ENCODE peak calls at places on chromosomes 4 and X, in ten cellular contexts. X, J, D, S, L, O, H, R, V and Z are unnamed samples.

GRCh38 chr4:26509681-26510333 is 19.5 kb upstream of the CCKAR start:
- DNase-seq in R (peak), S (no peak), H (no peak), J (no peak), V (peak), X (no peak), O (no peak), L (peak), D (no peak), Z (no peak)

GRCh38 chr4:76251448-76252270 is at the start of gene FAM47E:
- DNase-seq in J (no peak), V (peak), L (peak), H (peak), X (peak), D (peak), S (peak), O (peak), R (peak), Z (peak)

GRCh38 chr4:148044889-148045352 is 313.0 kb downstream of the ARHGAP10 start:
- DNase-seq in D (no peak), V (no peak), O (no peak), R (no peak), J (no peak), L (no peak), H (no peak), S (no peak), X (no peak), Z (no peak)

GRCh38 chr4:101919373-101919977 is 128.9 kb downstream of the BANK1 start:
- DNase-seq in J (no peak), X (no peak), D (no peak), H (no peak), L (no peak), V (no peak), S (no peak), O (no peak), R (no peak), Z (no peak)

GRCh38 chr4:106062452-106062875 is 167.2 kb downstream of the NPNT start:
- DNase-seq in X (no peak), J (no peak), D (peak), O (no peak), S (peak), V (no peak), L (no peak), R (peak), H (peak), Z (no peak)

GRCh38 chr4:2350982-2351381 is 67.5 kb downstream of the ZFYVE28 start:
- DNase-seq in X (peak), L (no peak), J (no peak), O (no peak), D (no peak), S (no peak), H (no peak), V (peak), R (no peak), Z (no peak)

GRCh38 chr4:34422472-34422871 is 1821.8 kb downstream of the ARAP2 start:
- DNase-seq in X (no peak), R (peak), L (peak), S (peak), H (no peak), D (peak), J (no peak), O (no peak), V (no peak), Z (no peak)

GRCh38 chrX:47644557-47645091 is 5.7 kb downstream of the ELK1 start:
- DNase-seq in J (no peak), V (no peak), D (peak), O (no peak), L (peak), X (no peak), S (peak), H (no peak), R (peak), Z (no peak)

GRCh38 chr4:1043658-1044468 is 32.4 kb downstream of the FGFRL1 start:
- DNase-seq in D (peak), O (peak), L (peak), R (peak), H (peak), V (peak), X (peak), J (peak), S (peak), Z (no peak)

GRCh38 chr4:51884055-51884454 is 41.1 kb downstream of the DCUN1D4 start:
- DNase-seq in D (no peak), O (no peak), R (no peak), S (no peak), L (peak), H (no peak), V (no peak), X (no peak), J (no peak), Z (no peak)

GRCh38 chr4:6633091-6633906 is 7.2 kb upstream of the MRFAP1 start:
- DNase-seq in R (peak), L (peak), D (peak), O (no peak), X (peak), J (no peak), S (peak), H (peak), V (no peak), Z (peak)

GRCh38 chrX:13697440-13697839 is 8.5 kb downstream of the RAB9A start:
- DNase-seq in O (no peak), X (no peak), V (no peak), J (no peak), S (peak), D (no peak), L (no peak), R (no peak), H (no peak), Z (no peak)

GRCh38 chr4:110487873-110488272 is 11.9 kb downstream of the ENPEP start:
- DNase-seq in J (no peak), H (no peak), L (no peak), V (no peak), D (peak), O (no peak), R (peak), X (no peak), S (peak), Z (no peak)

GRCh38 chrX:41350150-41350975 is 16.4 kb downstream of the DDX3X start:
- DNase-seq in L (no peak), O (no peak), D (peak), V (no peak), H (no peak), J (no peak), X (no peak), S (no peak), R (peak), Z (no peak)

GRCh38 chr4:153785830-153786721 is 2.8 kb downstream of the SFRP2 start:
- DNase-seq in J (peak), X (no peak), R (peak), L (peak), V (no peak), D (peak), O (no peak), H (no peak), S (peak), Z (peak)

GRCh38 chrX:136810493-136810892 is 29.8 kb upstream of the ARHGEF6 start:
- DNase-seq in J (no peak), R (no peak), H (no peak), S (no peak), D (no peak), L (no peak), O (no peak), X (no peak), V (no peak), Z (no peak)

GRCh38 chr4:31613946-31614623 is 893.9 kb downstream of the PCDH7 start:
- DNase-seq in S (no peak), H (peak), R (no peak), V (no peak), L (peak), X (no peak), J (no peak), O (no peak), D (peak), Z (no peak)

GRCh38 chrX:2351321-2351720 is 149.5 kb downstream of the DHRSX start:
- DNase-seq in S (peak), V (no peak), X (no peak), J (no peak), L (no peak), H (no peak), O (no peak), R (peak), D (peak), Z (no peak)

GRCh38 chr4:168164915-168165548 is 72.7 kb downstream of the ANXA10 start:
- DNase-seq in L (no peak), V (no peak), R (no peak), D (no peak), J (no peak), X (no peak), S (no peak), O (no peak), H (no peak), Z (peak)

GRCh38 chr4:105060628-105061027 is 86.0 kb upstream of the TET2 start:
- DNase-seq in O (no peak), D (no peak), R (no peak), X (no peak), H (no peak), J (no peak), L (no peak), V (no peak), S (peak), Z (no peak)

GRCh38 chrX:119775517-119776238 is 15.8 kb downstream of the RPL39 start:
- DNase-seq in L (no peak), R (no peak), S (no peak), J (no peak), O (no peak), V (no peak), H (no peak), X (peak), D (no peak), Z (no peak)

GRCh38 chr4:74537459-74537858 is 92.5 kb downstream of the AREG start:
- DNase-seq in V (no peak), S (peak), D (no peak), O (no peak), X (no peak), H (no peak), L (no peak), J (no peak), R (no peak), Z (no peak)

GRCh38 chr4:15262396-15262795 is 165.4 kb upstream of the C1QTNF7 start:
- DNase-seq in D (no peak), X (no peak), V (no peak), O (no peak), R (no peak), H (no peak), J (no peak), L (no peak), S (peak), Z (no peak)

GRCh38 chrX:71103110-71103983 is 3.2 kb downstream of the CXorf65 start:
- DNase-seq in D (no peak), L (peak), O (no peak), R (no peak), V (peak), H (no peak), S (no peak), X (peak), J (no peak), Z (no peak)

GRCh38 chr4:183426507-183426906 is 17.9 kb upstream of the CDKN2AIP start:
- DNase-seq in O (no peak), R (no peak), H (no peak), X (no peak), D (no peak), V (no peak), L (no peak), S (no peak), J (no peak), Z (no peak)

GRCh38 chrX:130625381-130625780 is 223.6 kb downstream of the RBMX2 start:
- DNase-seq in X (no peak), J (no peak), H (no peak), R (no peak), V (no peak), D (no peak), O (no peak), S (no peak), L (peak), Z (no peak)

GRCh38 chr4:153523171-153523757 is 57.1 kb downstream of the TMEM131L start:
- DNase-seq in R (no peak), J (no peak), D (no peak), L (peak), S (no peak), X (no peak), O (no peak), V (no peak), H (no peak), Z (no peak)

GRCh38 chr4:82415922-82416365 is 14.3 kb downstream of the HNRNPDL start:
- DNase-seq in V (no peak), R (no peak), D (no peak), J (no peak), L (peak), S (no peak), X (no peak), O (no peak), H (no peak), Z (no peak)

GRCh38 chr4:966266-967112 is 6.9 kb downstream of the DGKQ start:
- DNase-seq in L (no peak), H (no peak), V (no peak), J (no peak), R (no peak), O (no peak), X (no peak), D (no peak), S (no peak), Z (no peak)

GRCh38 chr4:8592366-8593267 is at the start of gene CPZ:
- DNase-seq in J (no peak), L (peak), R (peak), O (no peak), H (no peak), S (peak), V (peak), X (no peak), D (peak), Z (no peak)

GRCh38 chrX:101550362-101550761 is at the start of gene ARMCX1:
- DNase-seq in J (no peak), S (peak), D (peak), R (peak), L (peak), O (peak), V (peak), X (peak), H (no peak), Z (no peak)

GRCh38 chrX:40092808-40093435 is 4.8 kb downstream of the BCOR start:
- DNase-seq in O (no peak), J (no peak), X (no peak), L (no peak), S (no peak), H (no peak), R (no peak), V (no peak), D (no peak), Z (no peak)

GRCh38 chrX:71144651-71145050 is at the start of gene NLGN3:
- DNase-seq in O (no peak), L (peak), S (no peak), V (peak), R (no peak), J (no peak), X (no peak), D (peak), H (no peak), Z (no peak)

GRCh38 chr4:1008840-1009646 is 2.4 kb upstream of the FGFRL1 start:
- DNase-seq in H (peak), J (no peak), V (no peak), X (peak), R (no peak), D (no peak), O (peak), S (no peak), L (no peak), Z (no peak)

GRCh38 chr4:106312997-106313522 is 2.9 kb downstream of the TBCK start:
- DNase-seq in D (no peak), O (no peak), H (no peak), S (peak), X (no peak), V (no peak), J (no peak), L (no peak), R (no peak), Z (no peak)

GRCh38 chr4:47705326-47705981 is 132.4 kb downstream of the CORIN start:
- DNase-seq in H (no peak), X (no peak), S (peak), V (no peak), R (peak), O (no peak), J (no peak), D (peak), L (peak), Z (no peak)

GRCh38 chr4:107318078-107318477 is 282.0 kb upstream of the DKK2 start:
- DNase-seq in L (no peak), H (no peak), O (no peak), V (no peak), S (peak), R (peak), J (no peak), D (no peak), X (no peak), Z (no peak)

DNA sequence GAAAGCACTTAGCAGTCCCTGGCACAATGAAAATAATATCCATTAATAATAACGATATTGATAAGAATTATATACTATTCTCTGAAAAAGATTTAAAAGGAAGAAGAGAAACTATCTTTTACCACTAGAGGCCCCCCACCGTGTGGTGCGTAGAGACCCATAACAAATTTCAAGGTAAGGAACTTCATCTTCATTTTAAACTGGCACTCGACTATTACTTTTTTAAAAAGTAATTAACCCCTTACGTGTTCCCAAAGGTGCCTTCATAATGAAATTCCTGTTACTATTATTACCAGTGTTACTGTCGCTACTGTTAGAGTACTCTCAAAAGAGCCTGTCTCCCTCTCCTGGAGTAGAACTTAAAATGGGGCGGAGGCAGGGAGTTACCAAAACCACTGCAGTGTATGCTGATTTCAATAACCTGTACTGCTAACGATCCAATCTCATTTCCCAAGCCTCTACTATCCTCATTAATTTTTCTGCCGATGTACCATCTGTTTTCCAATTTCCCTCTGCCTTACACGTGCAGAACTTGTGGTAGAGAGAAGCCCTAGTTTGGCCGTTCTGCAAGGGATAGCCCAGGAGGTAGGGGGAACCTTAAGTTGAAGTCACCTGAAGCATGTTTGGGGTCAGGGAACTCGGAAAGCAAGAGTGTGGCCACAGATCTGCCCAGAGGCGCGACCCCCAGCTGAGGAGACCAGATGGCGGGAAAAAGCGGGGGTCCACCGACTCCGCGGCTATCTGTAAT is 813 bp upstream of the STK26 start:
- DNase-seq in O (no peak), J (no peak), X (no peak), V (peak), D (peak), R (no peak), H (no peak), S (no peak), L (no peak), Z (no peak)
- H3K4me3 ChIP-seq in O (peak), J (peak), X (peak), V (peak), D (peak), R (peak), H (peak), S (peak), L (peak), Z (peak)

DNA sequence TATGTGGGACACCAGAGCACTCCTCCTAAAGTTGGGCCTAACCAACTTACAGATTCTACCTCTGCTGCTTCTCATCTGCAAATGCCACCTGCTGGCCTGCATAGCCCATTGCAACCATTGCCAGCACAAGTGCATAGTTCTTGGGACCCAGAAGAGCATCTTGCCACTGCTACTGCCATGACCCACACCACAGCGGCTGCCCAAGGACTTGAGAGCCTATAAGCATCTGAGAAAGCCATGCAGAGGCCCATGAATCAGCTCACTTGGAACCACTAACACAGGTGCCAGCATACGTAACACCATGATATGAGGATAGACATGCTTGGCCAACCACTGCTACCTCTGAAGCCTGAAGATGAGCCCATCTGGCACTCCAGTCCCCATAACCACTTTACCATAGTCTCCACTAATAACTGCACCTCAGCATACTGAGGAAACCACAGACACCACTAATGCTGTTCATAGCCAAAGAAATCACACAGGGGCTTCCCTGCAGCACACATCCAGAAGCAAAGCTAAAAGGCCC is 258.1 kb upstream of the AGTR2 start:
- DNase-seq in D (no peak), X (no peak), S (peak), H (no peak), R (no peak), O (no peak), J (no peak), L (peak), V (no peak), Z (no peak)
- TF ChIP-seq CTCF in D (no peak), X (no peak), S (peak), H (peak), R (no peak), O (no peak), J (no peak), L (peak), V (peak), Z (peak)

DNA sequence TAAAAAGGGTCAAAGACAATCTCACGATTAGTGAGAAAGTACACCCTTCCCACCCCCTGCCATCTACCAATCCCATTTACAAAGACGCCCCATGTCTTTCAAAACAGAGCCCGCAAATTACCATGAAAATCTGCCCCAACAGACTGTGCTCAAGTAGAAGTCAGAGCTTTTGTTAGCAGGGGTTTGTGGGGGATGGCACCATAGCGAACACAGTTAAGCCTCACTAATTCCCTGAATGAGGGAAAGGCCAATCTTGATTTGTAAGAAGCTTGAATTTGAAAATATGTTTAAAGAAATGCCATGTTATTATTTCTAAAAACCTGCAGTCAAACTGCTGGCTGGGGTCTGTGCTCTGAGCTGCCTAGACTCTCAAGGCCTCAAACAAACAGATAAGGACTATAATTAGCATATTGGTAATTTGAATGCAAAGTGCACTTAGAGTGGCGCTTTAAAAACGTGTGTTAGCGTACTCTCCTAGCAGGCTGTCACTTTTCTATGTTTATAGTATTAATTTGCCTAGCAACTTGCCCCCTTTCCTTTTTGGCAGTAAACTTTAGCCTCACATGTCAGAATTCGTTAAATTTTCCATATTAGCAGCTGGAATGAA is 9.4 kb upstream of the PAK3 start:
- DNase-seq in D (no peak), H (no peak), S (no peak), V (no peak), L (peak), J (no peak), X (no peak), R (no peak), O (no peak), Z (no peak)
- H3K4me3 ChIP-seq in D (no peak), H (no peak), S (no peak), V (peak), L (peak), J (no peak), X (no peak), R (no peak), O (no peak), Z (no peak)

GRCh38 chr4:150960079-150960478 is 55.0 kb downstream of the LRBA start:
- DNase-seq in H (no peak), O (no peak), X (no peak), S (peak), R (peak), L (peak), V (no peak), J (no peak), D (peak), Z (no peak)
- TF ChIP-seq CTCF in H (peak), O (no peak), X (no peak), S (peak), R (peak), L (peak), V (peak), J (peak), D (peak), Z (peak)